ENCODE peak calls at places on chromosomes 4 and X, in four cellular contexts. C is H9, U is mesendoderm, K is H1. R is an unnamed sample.

GRCh38 chrX:78387364-78387763 is 60.0 kb upstream of the CYSLTR1 start:
- DNase-seq in C (no peak), U (no peak), K (no peak), R (no peak)

GRCh38 chrX:38807873-38808272 is 6.6 kb downstream of the MID1IP1 start:
- DNase-seq in C (no peak), U (peak), K (no peak), R (no peak)

GRCh38 chrX:39519213-39519544 is 578.6 kb downstream of the BCOR start:
- DNase-seq in C (no peak), U (no peak), K (no peak), R (no peak)

GRCh38 chr4:138741778-138742377 is 273.7 kb upstream of the NOCT start:
- DNase-seq in C (no peak), U (no peak), K (no peak), R (no peak)

GRCh38 chrX:40282901-40283674 is 185.3 kb upstream of the BCOR start:
- DNase-seq in C (no peak), U (no peak), K (no peak), R (peak)

GRCh38 chr4:102390438-102390837 is 45.2 kb upstream of the SLC39A8 start:
- DNase-seq in C (no peak), U (no peak), K (no peak), R (no peak)

GRCh38 chr4:121096629-121097028 is 24.3 kb upstream of the NDNF start:
- DNase-seq in C (no peak), U (peak), K (no peak), R (peak)

GRCh38 chr4:156052116-156052515 is 98.5 kb upstream of the CTSO start:
- DNase-seq in C (no peak), U (no peak), K (no peak), R (no peak)

GRCh38 chrX:144730486-144730885 is 516.8 kb upstream of the SPANXN1 start:
- DNase-seq in C (no peak), U (no peak), K (no peak), R (no peak)

GRCh38 chr4:92100980-92101379 is 202.8 kb upstream of the GRID2 start:
- DNase-seq in C (no peak), U (no peak), K (no peak), R (no peak)

GRCh38 chrX:37454537-37455285 is 105.5 kb downstream of the PRRG1 start:
- DNase-seq in C (peak), U (peak), K (no peak), R (peak)

GRCh38 chr4:25813705-25814104 is 49.1 kb downstream of the SEL1L3 start:
- DNase-seq in C (no peak), U (peak), K (no peak), R (peak)

GRCh38 chrX:68820476-68821110 is 8.2 kb upstream of the EFNB1 start:
- DNase-seq in C (no peak), U (no peak), K (no peak), R (no peak)

GRCh38 chr4:187613089-187613839 is 382.3 kb upstream of the ZFP42 start:
- DNase-seq in C (no peak), U (no peak), K (no peak), R (no peak)

GRCh38 chr4:52548818-52549570 is 110.1 kb downstream of the USP46 start:
- DNase-seq in C (no peak), U (no peak), K (no peak), R (no peak)

GRCh38 chr4:85302756-85303155 is 172.2 kb upstream of the ARHGAP24 start:
- DNase-seq in C (no peak), U (no peak), K (no peak), R (no peak)

GRCh38 chr4:78901882-78902281 is 37.4 kb downstream of the PAQR3 start:
- DNase-seq in C (no peak), U (no peak), K (no peak), R (no peak)

GRCh38 chrX:13398073-13398823 is 78.4 kb upstream of the ATXN3L start:
- DNase-seq in C (no peak), U (peak), K (no peak), R (peak)

GRCh38 chr4:150078041-150078995 is at the start of gene DCLK2:
- DNase-seq in C (peak), U (peak), K (peak), R (peak)

GRCh38 chrX:132071260-132071659 is 48.2 kb downstream of the STK26 start:
- DNase-seq in C (no peak), U (no peak), K (no peak), R (no peak)

DNA sequence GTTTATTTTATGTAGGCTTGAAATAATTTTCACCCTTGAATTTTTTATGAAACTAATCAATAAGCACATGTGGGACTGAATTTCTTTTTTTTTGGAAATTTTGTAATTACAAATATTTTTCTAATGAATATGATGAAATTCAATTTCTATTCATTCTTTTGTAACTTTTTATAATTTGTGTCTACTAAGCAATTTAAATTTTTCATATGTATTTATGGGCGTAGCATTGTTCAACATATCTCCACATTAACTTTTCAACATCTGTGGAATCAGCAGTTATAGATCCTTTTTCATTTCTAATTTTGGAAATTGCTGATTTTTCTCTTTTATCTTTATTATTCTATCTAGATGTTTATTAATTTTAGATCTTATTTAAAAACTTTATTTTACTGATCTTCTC is 1320.3 kb downstream of the C4orf33 start:
- DNase-seq in C (no peak), U (no peak), K (no peak), R (no peak)
- H4K5ac ChIP-seq in C (no peak), U (no peak), K (no peak), R (no peak)

GRCh38 chr4:122921971-122922876 is at the start of gene NUDT6:
- DNase-seq in C (peak), U (peak), K (peak), R (peak)
- H3K23ac ChIP-seq in C (no peak), U (peak), K (no peak), R (peak)

GRCh38 chrX:99752776-99753175 is 657.3 kb downstream of the PCDH19 start:
- DNase-seq in C (no peak), U (peak), K (no peak), R (no peak)

DNA sequence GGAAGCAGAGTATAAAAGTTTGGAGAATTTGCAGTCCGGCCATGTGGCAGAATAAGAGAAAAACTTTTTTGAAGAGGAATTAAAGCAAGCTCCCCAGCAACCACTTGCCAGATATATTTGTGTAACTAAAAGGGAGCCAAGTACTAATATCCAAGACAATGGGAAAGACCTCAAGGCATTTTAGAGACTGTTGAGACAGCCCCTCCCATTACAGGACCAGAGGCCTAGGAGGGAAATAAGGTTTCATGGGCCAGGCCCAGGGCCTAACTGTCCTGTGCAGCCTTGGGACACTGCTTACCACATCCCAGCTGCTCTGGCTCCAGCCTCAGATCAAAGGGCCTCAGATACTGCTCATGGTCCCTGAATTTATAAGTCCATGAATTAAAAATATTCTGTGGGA is 659.4 kb downstream of the PCDH19 start:
- DNase-seq in C (peak), U (peak), K (no peak), R (no peak)
- H4K5ac ChIP-seq in C (no peak), U (no peak), K (no peak), R (no peak)

GRCh38 chrX:130118396-130118795 is 8.1 kb upstream of the ELF4 start:
- DNase-seq in C (no peak), U (no peak), K (no peak), R (peak)
- H3K23ac ChIP-seq in C (no peak), U (no peak), K (no peak), R (peak)

DNA sequence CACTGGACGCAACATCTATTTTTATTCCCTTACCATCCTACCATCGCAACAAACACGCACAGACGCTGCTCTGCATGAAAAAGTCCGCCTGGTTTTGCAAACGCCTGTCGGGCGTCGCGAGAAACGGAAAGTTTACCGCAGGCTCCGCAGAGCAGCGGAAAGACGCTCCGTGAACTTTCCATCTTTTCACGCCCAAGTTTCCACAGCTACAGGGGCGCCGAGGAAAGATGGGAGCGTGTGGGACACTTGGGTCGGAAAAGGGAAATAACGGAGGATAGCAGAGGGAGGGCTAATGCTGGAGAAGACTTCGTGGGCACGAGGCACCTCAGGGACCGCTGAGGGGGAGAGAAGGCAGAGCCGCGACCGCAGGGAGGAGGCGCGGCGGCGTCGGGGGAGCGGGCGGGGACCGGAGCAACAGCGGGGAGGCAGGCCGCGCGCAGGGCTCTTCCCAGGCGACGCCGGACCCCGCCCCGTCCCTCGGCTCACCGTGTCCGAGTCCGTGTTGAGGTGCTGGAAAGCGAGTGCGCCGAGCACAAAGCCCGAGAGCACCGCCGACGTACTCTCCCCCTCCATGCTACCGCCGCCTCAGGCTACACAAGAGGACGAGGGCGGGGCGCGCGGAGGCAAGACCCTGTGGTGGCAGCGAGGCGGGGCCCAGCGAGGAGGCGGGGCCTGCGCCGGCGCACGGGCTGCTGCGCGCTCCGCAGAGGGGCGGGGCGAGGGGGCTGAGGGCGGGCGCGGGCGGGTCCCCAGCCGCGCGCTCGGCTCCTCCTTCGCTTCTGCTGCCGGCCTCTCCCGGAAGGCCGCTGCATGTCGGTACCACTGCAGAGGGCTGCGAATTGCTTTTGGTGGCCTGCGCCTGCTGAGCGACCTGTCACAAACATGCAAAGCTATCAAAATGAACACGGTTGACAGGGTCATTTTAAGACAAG is at the start of gene ABRAXAS1:
- DNase-seq in C (peak), U (peak), K (peak), R (peak)
- H4K5ac ChIP-seq in C (no peak), U (no peak), K (peak), R (peak)

GRCh38 chr4:71814433-71814832 is 30.6 kb upstream of the GC start:
- DNase-seq in C (peak), U (peak), K (peak), R (no peak)

DNA sequence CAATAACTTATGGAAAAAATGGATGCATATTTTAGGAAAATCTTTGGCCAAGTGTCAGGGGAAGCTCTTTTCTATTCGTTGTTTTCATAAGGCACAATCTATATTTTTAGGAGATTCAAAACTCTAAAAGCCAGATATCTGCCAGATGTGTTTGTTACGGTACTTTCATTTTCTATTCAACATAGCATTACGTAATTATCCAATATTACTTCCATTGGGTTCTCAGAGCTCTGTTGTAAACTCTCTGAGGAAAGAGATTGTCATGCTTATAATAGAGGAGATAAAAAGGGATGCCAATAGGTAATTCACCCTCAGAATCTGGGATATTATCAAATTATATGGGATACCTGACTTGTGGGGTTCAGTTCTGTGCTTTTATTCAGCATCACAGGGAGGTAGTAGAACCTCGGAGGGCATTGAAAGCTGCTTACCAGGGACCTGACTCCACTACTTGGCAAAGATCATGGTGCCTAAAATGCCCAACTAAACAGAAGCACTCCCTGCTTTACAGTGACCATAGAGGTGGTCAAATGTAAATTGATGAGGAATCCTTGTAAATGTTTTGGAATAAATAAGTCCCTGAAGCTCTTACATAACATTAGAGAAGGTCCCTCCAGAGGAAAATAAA is 32.9 kb upstream of the GC start:
- DNase-seq in C (no peak), U (no peak), K (no peak), R (no peak)
- H3K23ac ChIP-seq in C (no peak), U (no peak), K (no peak), R (no peak)